ENCODE peak calls at places on chromosomes 1 and 21, in ten cellular contexts. T is DMS153; O is NCI-H1105 treated with DMSO at 0.1 percent for 48 hours; E is activated T-cell treated with anti-CD3 and anti-CD28 coated beads for 1 hour; Z is activated naive CD4-positive, alpha-beta T cell treated with anti-CD3 and anti-CD28 coated beads, Interleukin-2, amount 50 U/mL, for 72 hours; P is dermis microvascular lymphatic vessel endothelial cell; W is ureter; U is left ventricle myocardium inferior; Y is stimulated activated CD4-positive, alpha-beta T cell treated with anti-CD3 and anti-CD28 coated beads, TNF-alpha, amount 100 ng/mL, for 48 hours; H is stimulated activated CD8-positive, alpha-beta memory T cell treated with anti-CD3 and anti-CD28 coated beads, Interleukin-15, amount 100 ng/mL, for 4 hours. L is an unnamed sample.

GRCh38 chr1:29695809-29696208 is 459.5 kb downstream of the PTPRU start:
- DNase-seq in T (no peak), H (no peak), O (no peak), P (no peak), E (no peak), U (no peak), Y (no peak), W (no peak), Z (no peak), L (peak; percentile 33)

GRCh38 chr1:181155339-181155738 is 66.8 kb downstream of the IER5 start:
- DNase-seq in Y (no peak), E (no peak), T (no peak), Z (no peak), W (no peak), U (no peak), H (no peak), O (no peak), P (no peak), L (no peak)

GRCh38 chr1:171267391-171267790 is 19.1 kb downstream of the FMO1 start:
- DNase-seq in O (no peak), T (no peak), E (no peak), W (no peak), U (no peak), Y (no peak), Z (no peak), P (no peak), H (no peak), L (no peak)

GRCh38 chr1:219523411-219523810 is 89.5 kb downstream of the ZC3H11B start:
- DNase-seq in H (no peak), E (no peak), P (no peak), W (no peak), Y (no peak), Z (no peak), O (peak; percentile 79), U (no peak), T (no peak), L (no peak)

GRCh38 chr1:162626089-162626488 is 6.2 kb upstream of the DDR2 start:
- DNase-seq in E (no peak), Z (no peak), U (no peak), H (no peak), P (no peak), Y (no peak), W (no peak), T (no peak), O (no peak), L (no peak)

GRCh38 chr1:162977944-162978568 is 91.1 kb upstream of the RGS4 start:
- DNase-seq in P (no peak), Z (no peak), U (no peak), W (no peak), O (no peak), E (no peak), Y (no peak), H (no peak), T (no peak), L (no peak)

GRCh38 chr21:45327458-45328197 is 39.9 kb upstream of the POFUT2 start:
- DNase-seq in E (no peak), T (no peak), H (no peak), U (peak; percentile 13), Y (no peak), P (no peak), Z (no peak), O (no peak), W (no peak), L (no peak)

GRCh38 chr1:41508290-41508689 is 23.8 kb upstream of the EDN2 start:
- DNase-seq in Z (no peak), Y (no peak), U (no peak), T (no peak), W (no peak), E (no peak), P (no peak), H (no peak), O (no peak), L (no peak)

GRCh38 chr1:54028306-54029251 is 10.6 kb upstream of the LDLRAD1 start:
- DNase-seq in P (no peak), U (no peak), E (no peak), W (no peak), Y (no peak), H (no peak), T (no peak), O (no peak), Z (no peak), L (no peak)

GRCh38 chr21:44487831-44488230 is 32.5 kb downstream of the LRRC3 start:
- DNase-seq in E (no peak), H (no peak), Y (peak; percentile 41), O (no peak), P (no peak), W (no peak), Z (peak; percentile 66), T (no peak), U (no peak), L (no peak)

GRCh38 chr1:204529371-204529895 is 13.2 kb downstream of the MDM4 start:
- DNase-seq in E (no peak), U (no peak), P (no peak), H (no peak), O (no peak), T (no peak), Y (no peak), W (no peak), Z (no peak), L (no peak)

GRCh38 chr1:186325239-186325638 is 49.8 kb downstream of the TPR start:
- DNase-seq in U (no peak), P (no peak), H (no peak), Z (no peak), T (no peak), O (no peak), Y (no peak), W (no peak), E (no peak), L (no peak)

L was measured in cardiac septum.